ENCODE peak calls at places on chromosomes 3 and 15, in five cellular contexts. One of them, this sample, is unnamed.

GRCh38 chr15:80864666-80865065 is 85.5 kb downstream of the CEMIP start:
- DNase-seq in gastrocnemius medialis: no peak
- DNase-seq in heart left ventricle: no peak
- DNase-seq in neural progenitor cell: no peak
- DNase-seq in body of pancreas: no peak
- DNase-seq in this sample: no peak

GRCh38 chr3:4895848-4896247 is 83.4 kb upstream of the BHLHE40 start:
- DNase-seq in gastrocnemius medialis: no peak
- DNase-seq in heart left ventricle: no peak
- DNase-seq in neural progenitor cell: no peak
- DNase-seq in body of pancreas: no peak
- DNase-seq in this sample: no peak

GRCh38 chr3:150149651-150150051 is 179.0 kb upstream of the PFN2 start:
- DNase-seq in gastrocnemius medialis: peak; percentile 79
- DNase-seq in heart left ventricle: no peak
- DNase-seq in neural progenitor cell: no peak
- DNase-seq in body of pancreas: no peak
- DNase-seq in this sample: no peak

GRCh38 chr3:39106281-39107055 is 959 bp downstream of the GORASP1 start:
- DNase-seq in gastrocnemius medialis: no peak
- DNase-seq in heart left ventricle: no peak
- DNase-seq in neural progenitor cell: peak; percentile 40
- DNase-seq in body of pancreas: no peak
- DNase-seq in this sample: peak; percentile 9

GRCh38 chr3:146504546-146505197 is 35.3 kb upstream of the PLSCR2 start:
- DNase-seq in gastrocnemius medialis: no peak
- DNase-seq in heart left ventricle: no peak
- DNase-seq in neural progenitor cell: peak; percentile 28
- DNase-seq in body of pancreas: no peak
- DNase-seq in this sample: no peak

GRCh38 chr3:168288511-168289268 is 193.0 kb upstream of the GOLIM4 start:
- DNase-seq in gastrocnemius medialis: no peak
- DNase-seq in heart left ventricle: no peak
- DNase-seq in neural progenitor cell: peak; percentile 5
- DNase-seq in body of pancreas: no peak
- DNase-seq in this sample: no peak

GRCh38 chr15:54582863-54583643 is 604.8 kb downstream of the UNC13C start:
- DNase-seq in gastrocnemius medialis: no peak
- DNase-seq in heart left ventricle: no peak
- DNase-seq in neural progenitor cell: no peak
- DNase-seq in body of pancreas: no peak
- DNase-seq in this sample: no peak

GRCh38 chr3:32401141-32401540 is 9.5 kb downstream of the CMTM7 start:
- DNase-seq in gastrocnemius medialis: no peak
- DNase-seq in heart left ventricle: no peak
- DNase-seq in neural progenitor cell: peak; percentile 57
- DNase-seq in body of pancreas: no peak
- DNase-seq in this sample: no peak

GRCh38 chr15:68930268-68931022 is at the start of gene SPESP1:
- DNase-seq in gastrocnemius medialis: peak; percentile 27
- DNase-seq in heart left ventricle: peak; percentile 89
- DNase-seq in neural progenitor cell: no peak
- DNase-seq in body of pancreas: peak; percentile 22
- DNase-seq in this sample: no peak

GRCh38 chr3:189398656-189399055 is 226.9 kb downstream of the TPRG1 start:
- DNase-seq in gastrocnemius medialis: no peak
- DNase-seq in heart left ventricle: no peak
- DNase-seq in neural progenitor cell: no peak
- DNase-seq in body of pancreas: no peak
- DNase-seq in this sample: no peak

GRCh38 chr3:189403194-189403593 is 228.0 kb upstream of the TP63 start:
- DNase-seq in gastrocnemius medialis: no peak
- DNase-seq in heart left ventricle: no peak
- DNase-seq in neural progenitor cell: no peak
- DNase-seq in body of pancreas: no peak
- DNase-seq in this sample: no peak

GRCh38 chr3:189404797-189405484 is 226.2 kb upstream of the TP63 start:
- DNase-seq in gastrocnemius medialis: no peak
- DNase-seq in heart left ventricle: no peak
- DNase-seq in neural progenitor cell: no peak
- DNase-seq in body of pancreas: no peak
- DNase-seq in this sample: no peak

GRCh38 chr3:189404036-189404435 is 227.2 kb upstream of the TP63 start:
- DNase-seq in gastrocnemius medialis: no peak
- DNase-seq in heart left ventricle: no peak
- DNase-seq in neural progenitor cell: no peak
- DNase-seq in body of pancreas: no peak
- DNase-seq in this sample: no peak

GRCh38 chr3:189401196-189401595 is 229.4 kb downstream of the TPRG1 start:
- DNase-seq in gastrocnemius medialis: no peak
- DNase-seq in heart left ventricle: no peak
- DNase-seq in neural progenitor cell: no peak
- DNase-seq in body of pancreas: no peak
- DNase-seq in this sample: no peak
- H3K27ac ChIP-seq in gastrocnemius medialis: no peak overlapping the region
- H3K27ac ChIP-seq in heart left ventricle: no peak overlapping the region
- H3K27ac ChIP-seq in neural progenitor cell: no peak overlapping the region
- H3K27ac ChIP-seq in body of pancreas: no peak overlapping the region
- H3K27ac ChIP-seq in this sample: no peak overlapping the region

DNA sequence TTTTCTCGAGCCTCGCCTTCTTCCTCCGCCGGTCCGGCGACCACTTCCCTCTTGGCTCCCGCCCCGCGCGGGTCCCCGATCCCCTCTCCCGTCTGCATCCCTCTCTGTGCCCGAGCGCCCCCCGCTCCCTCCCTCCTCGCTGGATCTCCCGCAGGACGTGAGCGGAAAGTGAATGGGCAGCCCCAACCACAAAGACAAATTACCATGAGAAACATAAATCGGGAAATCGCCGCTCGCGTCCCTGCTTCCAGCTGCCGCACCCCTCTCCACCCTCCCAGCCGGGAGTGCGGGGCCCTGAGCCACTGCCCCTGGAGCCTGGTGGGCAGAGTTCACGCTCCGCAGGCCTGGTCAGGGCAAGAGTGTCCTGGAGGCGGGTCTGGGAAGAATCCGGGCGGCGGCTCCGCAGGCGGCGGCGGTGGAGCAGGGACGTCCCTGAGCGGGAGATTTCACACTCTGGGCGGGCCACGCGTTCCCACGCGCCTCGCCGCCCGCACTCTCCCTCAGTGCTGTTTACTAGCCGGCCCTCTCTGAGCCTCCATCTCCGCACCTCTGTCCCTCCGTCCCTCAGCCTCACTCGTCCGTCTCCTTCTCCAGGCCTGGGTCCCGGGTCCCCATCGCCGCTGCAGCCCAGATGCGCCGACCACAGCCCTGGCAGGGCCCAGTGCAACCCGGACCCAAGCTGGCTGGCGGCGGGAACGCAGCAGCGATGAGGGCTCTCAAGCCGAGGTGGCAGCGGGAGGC is 842 bp downstream of the SEMA5B start:
- DNase-seq in gastrocnemius medialis: no peak
- DNase-seq in heart left ventricle: peak; percentile 74
- DNase-seq in neural progenitor cell: peak; percentile 64
- DNase-seq in body of pancreas: peak; percentile 35
- DNase-seq in this sample: no peak
- H3K27ac ChIP-seq in gastrocnemius medialis: no peak overlapping the region
- H3K27ac ChIP-seq in heart left ventricle: no peak overlapping the region
- H3K27ac ChIP-seq in neural progenitor cell: no peak overlapping the region
- H3K27ac ChIP-seq in body of pancreas: no peak overlapping the region
- H3K27ac ChIP-seq in this sample: no peak overlapping the region

GRCh38 chr3:182364723-182365650 is 428.3 kb upstream of the ATP11B start:
- DNase-seq in gastrocnemius medialis: no peak
- DNase-seq in heart left ventricle: no peak
- DNase-seq in neural progenitor cell: no peak
- DNase-seq in body of pancreas: peak; percentile 5
- DNase-seq in this sample: no peak
- H3K27ac ChIP-seq in gastrocnemius medialis: no peak overlapping the region
- H3K27ac ChIP-seq in heart left ventricle: no peak overlapping the region
- H3K27ac ChIP-seq in neural progenitor cell: no peak overlapping the region
- H3K27ac ChIP-seq in body of pancreas: no peak overlapping the region
- H3K27ac ChIP-seq in this sample: no peak overlapping the region

DNA sequence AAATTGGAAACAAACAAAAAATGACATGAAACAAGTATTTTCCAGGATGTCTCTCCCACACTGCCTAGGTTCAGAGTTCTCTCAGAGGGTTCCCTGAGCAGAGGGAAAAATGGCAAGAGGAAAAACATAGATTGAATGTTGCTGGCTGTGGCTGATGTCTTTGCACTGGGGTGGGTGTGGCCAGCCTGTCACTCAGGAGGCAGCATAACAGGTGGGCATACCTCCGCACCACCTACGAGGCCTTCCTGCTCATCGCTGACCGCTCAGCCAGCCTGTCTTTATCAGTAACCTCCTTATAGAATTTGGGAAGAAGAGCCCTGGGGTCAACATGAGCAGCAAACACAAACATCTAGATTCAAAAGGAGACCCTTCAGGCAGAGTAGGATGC is 216.6 kb upstream of the UMPS start:
- DNase-seq in gastrocnemius medialis: no peak
- DNase-seq in heart left ventricle: no peak
- DNase-seq in neural progenitor cell: no peak
- DNase-seq in body of pancreas: no peak
- DNase-seq in this sample: no peak
- H3K27ac ChIP-seq in gastrocnemius medialis: no peak overlapping the region
- H3K27ac ChIP-seq in heart left ventricle: no peak overlapping the region
- H3K27ac ChIP-seq in neural progenitor cell: no peak overlapping the region
- H3K27ac ChIP-seq in body of pancreas: no peak overlapping the region
- H3K27ac ChIP-seq in this sample: no peak overlapping the region

GRCh38 chr15:59587085-59587826 is 24.3 kb upstream of the GCNT3 start:
- DNase-seq in gastrocnemius medialis: no peak
- DNase-seq in heart left ventricle: no peak
- DNase-seq in neural progenitor cell: no peak
- DNase-seq in body of pancreas: peak; percentile 26
- DNase-seq in this sample: no peak
- H3K27ac ChIP-seq in gastrocnemius medialis: no peak overlapping the region
- H3K27ac ChIP-seq in heart left ventricle: no peak overlapping the region
- H3K27ac ChIP-seq in neural progenitor cell: no peak overlapping the region
- H3K27ac ChIP-seq in body of pancreas: peak overlapping the region; percentile 37
- H3K27ac ChIP-seq in this sample: no peak overlapping the region

DNA sequence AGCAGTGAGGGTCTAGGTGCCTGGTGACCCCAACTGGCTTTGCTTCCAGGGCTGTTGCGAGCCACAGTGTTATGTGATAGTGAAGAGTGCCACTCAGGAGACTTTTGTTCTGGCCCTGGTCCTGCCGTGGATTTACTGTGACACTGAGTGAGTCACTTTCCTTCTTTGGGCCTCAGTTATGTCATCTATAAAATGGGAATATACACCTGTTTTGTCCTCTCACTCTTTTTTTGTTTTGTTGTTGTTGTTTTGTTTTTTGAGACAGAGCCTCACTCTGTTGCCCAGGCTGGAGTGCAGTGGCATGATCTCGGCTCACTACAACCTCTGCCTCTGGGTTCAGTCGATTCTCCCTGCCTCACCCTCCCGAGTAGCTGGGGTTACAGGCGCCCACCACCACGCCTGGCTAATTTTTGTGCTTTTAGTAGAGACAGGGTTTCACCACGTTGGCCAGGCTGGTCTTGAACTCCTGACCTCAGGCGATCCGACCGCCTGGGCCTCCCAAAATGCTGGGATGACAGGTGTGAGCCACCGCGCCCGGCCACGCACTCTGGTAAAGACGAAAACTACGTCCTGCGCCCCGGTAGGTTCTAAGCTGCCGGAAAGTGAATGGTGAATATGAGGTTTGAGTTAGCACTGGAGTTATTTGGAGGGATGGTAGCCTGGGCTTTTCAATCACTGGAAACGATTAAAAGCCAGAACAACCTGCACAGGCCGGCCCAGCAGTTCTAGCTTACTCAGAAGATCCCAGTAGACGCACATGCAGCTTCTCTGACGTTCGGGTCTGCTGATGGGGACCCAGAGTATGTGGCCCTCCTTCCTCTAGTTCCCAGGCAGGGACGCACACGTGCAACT is 46.6 kb downstream of the BDH1 start:
- DNase-seq in gastrocnemius medialis: no peak
- DNase-seq in heart left ventricle: no peak
- DNase-seq in neural progenitor cell: no peak
- DNase-seq in body of pancreas: no peak
- DNase-seq in this sample: no peak
- H3K27ac ChIP-seq in gastrocnemius medialis: no peak overlapping the region
- H3K27ac ChIP-seq in heart left ventricle: no peak overlapping the region
- H3K27ac ChIP-seq in neural progenitor cell: no peak overlapping the region
- H3K27ac ChIP-seq in body of pancreas: no peak overlapping the region
- H3K27ac ChIP-seq in this sample: no peak overlapping the region

GRCh38 chr3:188177721-188178120 is 23.8 kb downstream of the LPP start:
- DNase-seq in gastrocnemius medialis: no peak
- DNase-seq in heart left ventricle: no peak
- DNase-seq in neural progenitor cell: no peak
- DNase-seq in body of pancreas: no peak
- DNase-seq in this sample: no peak
- H3K27ac ChIP-seq in gastrocnemius medialis: peak overlapping the region; percentile 4
- H3K27ac ChIP-seq in heart left ventricle: no peak overlapping the region
- H3K27ac ChIP-seq in neural progenitor cell: no peak overlapping the region
- H3K27ac ChIP-seq in body of pancreas: no peak overlapping the region
- H3K27ac ChIP-seq in this sample: no peak overlapping the region

GRCh38 chr15:40002295-40002694 is 36.7 kb downstream of the SRP14 start:
- DNase-seq in gastrocnemius medialis: no peak
- DNase-seq in heart left ventricle: no peak
- DNase-seq in neural progenitor cell: no peak
- DNase-seq in body of pancreas: peak; percentile 25
- DNase-seq in this sample: no peak
- H3K27ac ChIP-seq in gastrocnemius medialis: no peak overlapping the region
- H3K27ac ChIP-seq in heart left ventricle: no peak overlapping the region
- H3K27ac ChIP-seq in neural progenitor cell: no peak overlapping the region
- H3K27ac ChIP-seq in body of pancreas: no peak overlapping the region
- H3K27ac ChIP-seq in this sample: no peak overlapping the region

DNA sequence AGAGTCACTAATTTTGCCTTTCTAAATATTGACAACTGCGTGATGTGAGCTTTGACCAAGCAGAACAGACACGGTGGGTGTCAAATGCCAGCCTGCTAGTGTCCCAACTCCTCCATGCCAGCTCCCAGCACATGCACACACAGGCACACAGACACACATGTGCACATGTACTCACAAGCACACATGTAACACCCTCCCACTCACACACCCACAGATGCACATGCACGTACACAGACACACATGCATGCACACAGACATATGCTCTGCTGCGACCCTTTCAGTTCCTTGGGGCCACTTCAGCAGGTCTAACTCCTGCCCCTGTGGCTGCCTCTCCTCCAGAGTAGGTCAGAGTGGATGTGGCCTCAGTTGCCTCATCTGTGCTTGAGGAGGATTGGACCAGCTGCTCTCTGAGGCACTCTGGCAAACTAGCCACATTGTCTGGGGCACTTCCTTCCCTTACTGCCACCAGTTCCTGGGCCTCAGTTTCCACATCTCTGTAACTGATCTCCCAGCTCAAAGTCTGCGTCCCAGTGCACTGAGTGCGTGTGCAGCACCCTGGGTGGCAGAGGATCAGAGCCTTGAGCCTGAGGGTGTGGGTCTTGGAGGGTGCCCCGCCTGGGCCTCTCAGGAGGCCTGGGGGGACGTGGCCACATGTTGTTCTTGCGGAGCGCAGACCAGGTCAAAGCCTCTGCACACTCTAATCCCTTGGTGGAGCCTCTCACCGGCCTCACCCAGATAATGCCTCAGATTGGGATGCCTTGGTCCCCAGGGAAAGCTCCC is 55.0 kb upstream of the PRR23E start:
- DNase-seq in gastrocnemius medialis: no peak
- DNase-seq in heart left ventricle: no peak
- DNase-seq in neural progenitor cell: no peak
- DNase-seq in body of pancreas: no peak
- DNase-seq in this sample: no peak
- H3K27ac ChIP-seq in gastrocnemius medialis: peak overlapping the region; percentile 77
- H3K27ac ChIP-seq in heart left ventricle: peak overlapping the region; percentile 20
- H3K27ac ChIP-seq in neural progenitor cell: no peak overlapping the region
- H3K27ac ChIP-seq in body of pancreas: no peak overlapping the region
- H3K27ac ChIP-seq in this sample: no peak overlapping the region

This sample was measured in SJCRH30.